ENCODE peak calls at places on chromosomes 1 and 21, in seven cellular contexts. B is psoas muscle; M is neuronal stem cell; R is stomach; W is cardiac muscle cell; G is mammary epithelial cell; T is CD8-positive, alpha-beta memory T cell. X is an unnamed sample.

GRCh38 chr1:221439734-221440436 is 302.0 kb downstream of the DUSP10 start:
- DNase-seq in B (no peak), M (no peak), R (no peak), W (no peak), G (peak), T (peak), X (peak)

GRCh38 chr1:12600880-12601633 is 17.0 kb downstream of the DHRS3 start:
- DNase-seq in B (peak), M (no peak), R (peak), W (peak), G (no peak), T (peak), X (no peak)

GRCh38 chr1:156894711-156895407 is 1.3 kb downstream of the PEAR1 start:
- DNase-seq in B (peak), M (no peak), R (no peak), W (no peak), G (no peak), T (peak), X (no peak)

GRCh38 chr1:226479432-226479831 is 69.1 kb upstream of the STUM start:
- DNase-seq in B (no peak), M (no peak), R (peak), W (no peak), G (peak), T (no peak), X (no peak)

GRCh38 chr1:7608628-7609295 is 162.3 kb upstream of the VAMP3 start:
- DNase-seq in B (no peak), M (no peak), R (no peak), W (no peak), G (no peak), T (peak), X (no peak)

GRCh38 chr21:34886554-34887385 is 162.3 kb downstream of the RUNX1 start:
- DNase-seq in B (peak), M (no peak), R (no peak), W (peak), G (no peak), T (no peak), X (no peak)

GRCh38 chr1:232988572-232989040 is 38.2 kb downstream of the NTPCR start:
- DNase-seq in B (no peak), M (no peak), R (no peak), W (no peak), G (peak), T (no peak), X (no peak)

GRCh38 chr1:53060580-53060979 is 1.4 kb upstream of the PODN start:
- DNase-seq in B (no peak), M (no peak), R (no peak), W (no peak), G (no peak), T (no peak), X (no peak)

GRCh38 chr21:21971384-21971783 is 973.2 kb downstream of the NCAM2 start:
- DNase-seq in B (no peak), M (no peak), R (no peak), W (no peak), G (no peak), T (no peak), X (no peak)

GRCh38 chr1:109089242-109090015 is 1.1 kb upstream of the TMEM167B start:
- DNase-seq in B (peak), M (no peak), R (peak), W (peak), G (peak), T (no peak), X (peak)

GRCh38 chr1:20484526-20485462 is 1.2 kb downstream of the CAMK2N1 start:
- DNase-seq in B (no peak), M (peak), R (no peak), W (no peak), G (no peak), T (no peak), X (peak)

GRCh38 chr1:59477286-59477685 is 180.4 kb downstream of the FGGY start:
- DNase-seq in B (no peak), M (no peak), R (no peak), W (no peak), G (peak), T (no peak), X (peak)

GRCh38 chr1:145995964-145996432 is 381 bp downstream of the TXNIP start:
- DNase-seq in B (no peak), M (no peak), R (peak), W (peak), G (no peak), T (no peak), X (no peak)

DNA sequence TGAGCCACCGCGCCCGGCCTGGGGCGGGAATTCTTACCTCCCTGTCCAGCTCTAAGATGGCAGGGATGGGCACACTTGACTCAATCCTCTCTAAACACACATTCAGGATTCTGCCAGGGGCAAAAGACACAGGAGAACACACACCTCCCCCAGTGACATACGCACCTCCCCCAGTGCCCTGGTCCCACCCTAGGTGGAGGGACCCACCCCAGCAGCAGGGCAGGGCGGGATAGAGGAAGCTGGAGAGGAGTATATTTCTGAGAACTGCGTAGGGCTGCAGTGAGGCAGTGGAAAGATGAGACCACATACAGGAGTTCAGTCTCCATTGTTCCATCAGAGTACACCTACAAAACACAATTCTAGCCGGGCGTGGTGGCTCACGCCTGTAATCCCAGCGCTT is 92.5 kb downstream of the SDCCAG8 start:
- DNase-seq in B (no peak), M (no peak), R (no peak), W (no peak), G (no peak), T (no peak), X (no peak)
- H3K27ac ChIP-seq in B (no peak), M (peak), R (no peak), W (no peak), G (no peak), T (no peak), X (no peak)

GRCh38 chr1:151368000-151368744 is 4.3 kb downstream of the SELENBP1 start:
- DNase-seq in B (peak), M (no peak), R (peak), W (no peak), G (no peak), T (no peak), X (no peak)
- H3K27ac ChIP-seq in B (peak), M (no peak), R (peak), W (no peak), G (no peak), T (no peak), X (no peak)

GRCh38 chr1:208607616-208608015 is 363.4 kb upstream of the PLXNA2 start:
- DNase-seq in B (no peak), M (no peak), R (no peak), W (no peak), G (no peak), T (no peak), X (no peak)
- H3K27ac ChIP-seq in B (no peak), M (no peak), R (no peak), W (no peak), G (no peak), T (no peak), X (no peak)

DNA sequence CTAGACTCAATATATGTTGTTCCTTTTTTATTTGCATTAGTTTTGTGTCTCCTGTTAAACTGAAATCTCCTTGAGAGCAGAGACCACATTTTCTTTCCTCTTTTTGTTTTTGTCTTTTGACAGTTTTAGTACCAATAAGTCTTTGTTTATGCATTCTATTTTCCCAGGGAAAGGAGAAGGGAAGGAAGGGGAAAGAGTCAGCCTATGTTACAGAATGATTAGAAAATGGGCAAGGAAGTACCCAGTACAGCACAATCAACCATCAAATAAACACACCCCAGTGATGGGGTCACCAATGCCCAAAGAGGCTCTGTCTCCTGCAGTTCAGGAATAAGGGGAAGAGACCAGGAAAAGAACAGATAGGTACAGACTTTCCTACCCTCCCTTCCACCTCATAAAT is 10.1 kb downstream of the ZBTB37 start:
- DNase-seq in B (no peak), M (no peak), R (no peak), W (no peak), G (no peak), T (no peak), X (no peak)
- H3K27ac ChIP-seq in B (no peak), M (no peak), R (no peak), W (no peak), G (no peak), T (no peak), X (no peak)

DNA sequence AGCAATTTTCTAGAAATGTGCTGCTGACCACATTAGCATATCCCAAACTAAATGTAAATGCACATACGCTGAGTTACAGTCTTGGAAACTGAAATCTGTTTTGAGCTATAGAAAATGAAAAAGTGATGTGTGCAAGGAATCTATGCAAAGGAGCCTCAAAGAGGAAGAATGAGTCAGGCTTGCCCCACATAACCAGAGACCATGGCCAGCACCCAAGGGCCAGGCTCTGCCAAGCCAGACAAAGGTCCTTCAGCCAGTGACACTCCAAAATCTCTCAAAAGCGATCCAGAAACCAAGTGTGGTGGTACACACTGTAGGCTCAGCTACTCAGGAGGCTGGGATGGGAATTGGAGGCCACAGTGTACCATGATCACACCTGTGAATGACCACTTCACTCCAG is 195.2 kb downstream of the TOMM20 start:
- DNase-seq in B (peak), M (no peak), R (peak), W (no peak), G (peak), T (no peak), X (no peak)
- H3K27ac ChIP-seq in B (peak), M (no peak), R (peak), W (no peak), G (no peak), T (no peak), X (no peak)

GRCh38 chr1:57473448-57473847 is 49.6 kb upstream of the DAB1 start:
- DNase-seq in B (no peak), M (no peak), R (no peak), W (no peak), G (no peak), T (no peak), X (no peak)

GRCh38 chr1:57471995-57472394 is 48.1 kb upstream of the DAB1 start:
- DNase-seq in B (no peak), M (no peak), R (no peak), W (no peak), G (no peak), T (no peak), X (no peak)

GRCh38 chr1:57470028-57470427 is 46.2 kb upstream of the DAB1 start:
- DNase-seq in B (no peak), M (no peak), R (no peak), W (no peak), G (no peak), T (no peak), X (peak)

GRCh38 chr1:57474097-57474750 is 50.4 kb upstream of the DAB1 start:
- DNase-seq in B (no peak), M (no peak), R (no peak), W (no peak), G (peak), T (no peak), X (no peak)

DNA sequence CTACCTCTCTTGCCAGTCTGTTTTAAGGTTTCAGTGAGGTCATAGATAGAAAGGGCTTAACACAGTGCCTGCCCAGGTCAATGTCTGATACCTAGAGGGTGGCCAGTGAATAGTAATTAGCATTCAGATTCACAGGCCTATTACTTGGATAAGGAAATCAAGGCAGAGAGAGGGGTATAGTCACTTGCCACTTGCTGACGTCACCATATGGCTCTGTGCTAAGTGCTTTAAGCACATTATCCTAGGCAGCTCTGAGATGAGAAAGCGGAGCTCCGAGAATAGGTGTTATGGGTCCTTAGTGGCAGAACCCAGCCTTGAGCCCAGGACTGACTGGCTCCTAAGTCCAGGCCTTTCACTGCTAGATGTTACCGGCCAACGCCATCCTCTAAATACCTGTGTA is 51.5 kb upstream of the DAB1 start:
- DNase-seq in B (no peak), M (no peak), R (no peak), W (no peak), G (no peak), T (no peak), X (no peak)
- H3K27ac ChIP-seq in B (no peak), M (no peak), R (no peak), W (no peak), G (no peak), T (no peak), X (no peak)

DNA sequence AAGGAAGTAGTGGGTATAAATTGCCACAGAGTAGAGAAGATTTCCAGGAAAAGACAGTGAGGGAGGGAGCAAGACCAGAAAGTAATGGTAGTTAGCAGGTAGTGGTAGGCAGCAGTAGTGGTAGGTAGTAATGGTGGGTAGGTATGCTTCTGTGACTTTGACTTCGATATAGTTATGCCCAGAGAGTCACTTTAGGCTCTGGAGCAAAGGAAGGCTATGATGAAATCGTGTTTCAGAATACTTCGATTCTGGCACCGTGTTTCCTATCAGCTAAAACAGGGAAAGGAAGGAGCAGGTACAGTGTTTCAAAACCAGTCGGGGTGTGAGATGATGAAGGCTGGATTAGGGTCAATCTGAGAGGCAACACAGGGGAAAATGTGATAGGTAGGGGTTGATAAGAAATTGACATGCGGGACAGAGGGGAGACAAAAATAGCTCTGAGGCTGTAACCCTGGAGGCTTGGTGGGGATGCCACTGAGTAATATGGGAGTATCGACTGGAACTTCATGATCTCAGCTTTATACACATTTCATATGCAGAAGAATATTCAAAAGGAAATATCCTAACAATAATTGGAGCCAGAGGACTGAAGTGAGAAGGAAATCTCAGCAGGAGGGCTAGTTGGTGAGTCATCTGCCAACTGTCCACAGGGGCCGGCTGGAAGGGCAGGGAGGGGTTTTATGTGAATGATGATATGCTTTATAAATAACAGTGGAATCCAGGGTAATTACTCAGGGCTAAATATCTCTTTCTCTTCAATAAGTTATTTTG is 25.2 kb upstream of the TRIM45 start:
- DNase-seq in B (peak), M (no peak), R (no peak), W (no peak), G (peak), T (no peak), X (peak)
- H3K27ac ChIP-seq in B (peak), M (no peak), R (no peak), W (no peak), G (no peak), T (no peak), X (peak)

GRCh38 chr1:202009326-202010031 is 908 bp upstream of the ELF3 start:
- DNase-seq in B (peak), M (peak), R (peak), W (peak), G (peak), T (peak), X (peak)
- H3K27ac ChIP-seq in B (no peak), M (peak), R (peak), W (peak), G (peak), T (no peak), X (no peak)

DNA sequence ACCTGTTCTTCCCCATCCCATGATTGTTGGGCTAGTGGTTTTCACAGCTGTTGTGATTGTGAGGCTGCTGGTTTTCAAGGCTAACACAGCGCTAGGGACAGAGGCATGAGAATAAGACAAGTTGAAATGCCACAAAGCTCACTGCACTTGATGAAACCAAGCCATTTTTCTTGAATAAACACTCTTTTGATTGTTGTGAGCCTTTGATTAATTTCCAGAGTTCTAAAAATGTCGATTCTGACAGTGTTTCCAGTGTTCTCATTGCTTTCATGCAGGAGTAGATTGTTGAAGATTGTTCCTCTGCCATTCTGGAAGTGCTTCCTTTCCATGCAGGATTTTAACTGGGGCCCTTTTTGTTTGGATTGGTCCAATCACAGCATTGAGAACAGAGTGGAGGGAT is 134.9 kb upstream of the GRIK3 start:
- DNase-seq in B (no peak), M (no peak), R (no peak), W (no peak), G (no peak), T (no peak), X (no peak)
- H3K27ac ChIP-seq in B (no peak), M (no peak), R (no peak), W (no peak), G (no peak), T (no peak), X (no peak)

X was measured in SJSA1.